ENCODE peak calls at places on chromosomes 7 and 10, in five cellular contexts. S is pancreas, T is IMR-90, G is adrenal gland, Q is tibial artery. P is an unnamed sample. For H3K4me1, the result is how much of the 10 kb centered on the place peaks cover.

GRCh38 chr7:129240119-129240815 is 15.4 kb downstream of the AHCYL2 start:
- DNase-seq in T (no peak), S (no peak), G (no peak), Q (no peak), P (no peak)

GRCh38 chr7:108604685-108605077 is 35.0 kb downstream of the DNAJB9 start:
- DNase-seq in Q (no peak), T (no peak), G (no peak), S (no peak), P (no peak)

GRCh38 chr7:116443101-116443523 is 56.4 kb upstream of the CAV2 start:
- DNase-seq in Q (no peak), G (no peak), S (no peak), T (peak), P (no peak)

GRCh38 chr10:77296534-77297369 is 340.9 kb downstream of the KCNMA1 start:
- DNase-seq in Q (no peak), T (no peak), G (no peak), S (no peak), P (no peak)

GRCh38 chr7:148747274-148747673 is 48.6 kb downstream of the CUL1 start:
- DNase-seq in T (no peak), Q (no peak), S (no peak), G (no peak), P (no peak)

GRCh38 chr10:24920907-24921881 is 31.2 kb downstream of the PRTFDC1 start:
- DNase-seq in T (peak), Q (peak), G (peak), S (no peak), P (peak)

GRCh38 chr10:23439920-23440875 is 1.3 kb downstream of the OTUD1 start:
- DNase-seq in T (peak), G (peak), S (peak), Q (peak), P (peak)

GRCh38 chr7:53062796-53063195 is 27.4 kb downstream of the POM121L12 start:
- DNase-seq in T (no peak), G (no peak), S (no peak), Q (no peak), P (no peak)

GRCh38 chr7:50436133-50436802 is 13.9 kb downstream of the FIGNL1 start:
- DNase-seq in S (no peak), T (peak), G (peak), Q (no peak), P (no peak)

GRCh38 chr7:6256709-6257535 is 15.5 kb downstream of the CYTH3 start:
- DNase-seq in G (no peak), T (peak), S (no peak), Q (peak), P (peak)

GRCh38 chr10:4670737-4671136 is 155.3 kb upstream of the AKR1E2 start:
- DNase-seq in T (peak), S (no peak), G (no peak), Q (no peak), P (no peak)

GRCh38 chr7:77731716-77732115 is 35.5 kb downstream of the RSBN1L start:
- DNase-seq in G (no peak), T (no peak), S (no peak), Q (no peak), P (no peak)

GRCh38 chr10:118725784-118726507 is 28.8 kb downstream of the CACUL1 start:
- DNase-seq in T (peak), G (no peak), S (no peak), Q (no peak), P (no peak)

GRCh38 chr10:31081937-31082635 is 50.4 kb upstream of the ZNF438 start:
- DNase-seq in Q (no peak), T (no peak), G (no peak), S (no peak), P (no peak)

GRCh38 chr7:74023037-74023436 is 4.9 kb upstream of the ELN start:
- DNase-seq in Q (peak), G (peak), S (no peak), T (peak), P (no peak)

GRCh38 chr10:98062424-98062823 is 32.0 kb upstream of the CRTAC1 start:
- DNase-seq in G (no peak), T (no peak), Q (no peak), S (no peak), P (no peak)

GRCh38 chr7:69780377-69780776 is 182.1 kb downstream of the AUTS2 start:
- DNase-seq in T (no peak), Q (no peak), S (no peak), G (no peak), P (no peak)

GRCh38 chr10:103824281-103824680 is 31.1 kb downstream of the SH3PXD2A start:
- DNase-seq in Q (no peak), T (no peak), G (no peak), S (no peak), P (no peak)

GRCh38 chr10:99329891-99330674 is 927 bp downstream of the CNNM1 start:
- DNase-seq in Q (no peak), T (peak), G (no peak), S (peak), P (no peak)

GRCh38 chr7:388461-388960 is 98.5 kb downstream of the FOXL3 start:
- DNase-seq in T (no peak), Q (peak), G (peak), S (no peak), P (peak)

GRCh38 chr10:30534465-30535144 is 94.9 kb downstream of the LYZL2 start:
- DNase-seq in S (peak), Q (peak), T (peak), G (peak), P (peak)

GRCh38 chr10:73874267-73875138 is at the start of gene CAMK2G:
- DNase-seq in G (peak), T (peak), Q (peak), S (peak), P (peak)

GRCh38 chr7:29331163-29331562 is 136.6 kb downstream of the CHN2 start:
- DNase-seq in Q (no peak), G (no peak), S (no peak), T (no peak), P (no peak)

GRCh38 chr7:121329460-121330052 is 756 bp downstream of the WNT16 start:
- DNase-seq in Q (no peak), S (no peak), G (no peak), T (no peak), P (peak)

GRCh38 chr10:118472961-118473675 is 122.3 kb downstream of the PRLHR start:
- DNase-seq in S (no peak), Q (no peak), T (no peak), G (no peak), P (no peak)

GRCh38 chr10:5488272-5489161 is 10.9 kb downstream of the CALML5 start:
- DNase-seq in S (peak), T (no peak), Q (no peak), G (no peak), P (peak)

GRCh38 chr7:16967174-16967868 is 85.5 kb upstream of the AGR3 start:
- DNase-seq in T (peak), G (no peak), S (no peak), Q (no peak), P (no peak)

GRCh38 chr7:51025668-51026067 is 243.0 kb upstream of the GRB10 start:
- DNase-seq in Q (no peak), G (no peak), S (no peak), T (no peak), P (no peak)

GRCh38 chr7:91240546-91240945 is 23.7 kb upstream of the FZD1 start:
- DNase-seq in Q (no peak), T (peak), S (peak), G (peak), P (no peak)

GRCh38 chr10:92747600-92747999 is 57.8 kb downstream of the HHEX start:
- DNase-seq in Q (no peak), G (no peak), T (no peak), S (no peak), P (peak)

GRCh38 chr7:75914169-75914654 is 743 bp upstream of the POR start:
- DNase-seq in S (peak), T (no peak), G (peak), Q (no peak), P (peak)

GRCh38 chr7:75914655-75915415 is at the start of gene POR:
- DNase-seq in G (peak), S (peak), T (peak), Q (peak), P (peak)

GRCh38 chr7:75915416-75916156 is 631 bp downstream of the POR start:
- DNase-seq in G (peak), T (peak), S (peak), Q (peak), P (peak)

GRCh38 chr7:75916685-75917634 is 2.0 kb downstream of the POR start:
- DNase-seq in G (no peak), S (no peak), T (no peak), Q (no peak), P (no peak)

GRCh38 chr7:75916259-75916658 is 1.3 kb downstream of the POR start:
- DNase-seq in T (no peak), S (no peak), Q (no peak), G (no peak), P (no peak)
- H3K4me3 ChIP-seq in T (peak), S (peak), Q (peak), G (peak), P (peak)

GRCh38 chr7:47538846-47539311 is 43.0 kb downstream of the TNS3 start:
- DNase-seq in G (no peak), S (no peak), T (no peak), Q (no peak), P (no peak)
- H3K4me1 ChIP-seq in G (half or more), S (under half), T (under half), Q (under half), P (under half)

GRCh38 chr10:90859321-90859751 is 1.5 kb upstream of the HTR7 start:
- DNase-seq in Q (no peak), S (no peak), G (no peak), T (peak), P (no peak)

GRCh38 chr10:90856964-90857634 is 740 bp downstream of the HTR7 start:
- DNase-seq in S (no peak), Q (no peak), G (no peak), T (no peak), P (no peak)

GRCh38 chr10:90860790-90861189 is 3.0 kb upstream of the HTR7 start:
- DNase-seq in T (no peak), Q (no peak), S (no peak), G (no peak), P (no peak)

GRCh38 chr10:90857635-90858488 is at the start of gene HTR7:
- DNase-seq in G (peak), S (peak), Q (peak), T (peak), P (peak)

DNA sequence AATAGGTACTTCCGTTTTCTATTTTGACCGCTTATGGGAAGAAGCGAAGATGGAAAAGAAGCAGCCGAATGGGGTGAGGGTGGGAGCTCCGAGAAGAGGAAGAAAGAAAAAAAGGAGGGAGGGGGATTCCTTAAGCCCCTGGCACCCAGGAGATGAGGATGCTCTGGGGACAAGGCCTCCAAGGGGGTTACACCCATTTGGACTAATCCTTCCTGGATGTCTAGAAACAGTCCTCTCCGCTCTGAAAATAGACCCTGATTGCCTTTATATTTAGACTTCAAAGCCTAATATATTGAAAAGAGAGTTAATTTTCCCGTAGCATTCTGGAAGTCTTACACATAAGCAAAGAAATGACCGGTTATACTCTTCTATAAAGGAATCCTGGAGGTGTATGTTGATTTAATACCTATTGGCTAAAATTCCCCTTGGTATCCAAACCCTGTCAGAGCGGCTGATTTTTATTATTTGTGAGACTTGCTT is 690 bp upstream of the HTR7 start:
- DNase-seq in Q (no peak), G (no peak), T (no peak), S (no peak), P (no peak)
- H3K27ac ChIP-seq in Q (peak), G (no peak), T (peak), S (no peak), P (peak)

GRCh38 chr10:101121661-101122045 is 9.4 kb upstream of the TLX1 start:
- DNase-seq in S (no peak), Q (no peak), T (no peak), G (no peak), P (no peak)

GRCh38 chr10:101124933-101125332 is 6.2 kb upstream of the TLX1 start:
- DNase-seq in G (no peak), Q (no peak), T (no peak), S (no peak), P (no peak)

GRCh38 chr10:101122270-101123084 is 8.6 kb upstream of the TLX1 start:
- DNase-seq in S (no peak), T (no peak), Q (no peak), G (no peak), P (no peak)

GRCh38 chr10:101123085-101123814 is 7.8 kb upstream of the TLX1 start:
- DNase-seq in G (no peak), T (no peak), Q (no peak), S (no peak), P (peak)

DNA sequence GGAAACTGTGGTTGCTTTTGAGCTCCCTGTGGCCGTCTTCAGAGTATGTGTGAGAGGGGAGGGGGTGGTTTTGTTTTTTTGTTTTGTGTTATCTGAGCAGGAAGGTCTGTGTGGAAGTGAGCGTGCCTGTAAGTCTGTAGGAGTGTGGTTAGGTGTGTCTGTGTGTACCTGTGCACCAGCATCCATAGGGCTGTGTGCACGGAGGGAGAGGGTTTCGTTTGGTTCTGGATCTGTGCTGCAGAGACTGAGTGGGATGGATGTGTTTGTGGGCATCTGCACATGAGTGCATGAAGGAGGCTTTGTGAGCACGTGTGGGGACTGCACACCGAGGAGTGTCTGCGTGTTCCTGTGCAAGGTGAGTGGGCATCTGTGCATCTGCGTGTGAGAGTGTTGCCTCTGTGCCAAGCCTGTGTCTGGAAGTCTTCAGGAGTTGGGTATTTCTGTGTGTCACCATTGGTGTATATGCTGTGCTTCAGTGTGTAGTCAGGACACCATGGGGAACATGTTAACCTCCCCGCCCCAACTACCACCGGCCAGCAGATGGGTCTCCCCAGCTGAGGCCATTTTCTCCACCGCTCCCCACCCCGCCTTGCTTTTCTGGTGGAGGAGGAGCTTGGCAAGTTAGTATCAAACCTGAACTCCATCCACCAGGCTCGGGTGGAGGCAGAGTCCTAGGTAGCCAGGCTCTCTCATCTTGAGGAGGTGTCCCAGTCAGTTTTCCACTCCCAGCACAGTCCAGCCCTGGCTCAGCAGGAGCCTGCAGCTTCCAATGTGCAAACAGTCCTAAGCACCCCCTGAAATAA is 7.1 kb upstream of the TLX1 start:
- DNase-seq in T (no peak), S (no peak), Q (no peak), G (no peak), P (no peak)
- H3K4me3 ChIP-seq in T (no peak), S (peak), Q (peak), G (no peak), P (peak)

DNA sequence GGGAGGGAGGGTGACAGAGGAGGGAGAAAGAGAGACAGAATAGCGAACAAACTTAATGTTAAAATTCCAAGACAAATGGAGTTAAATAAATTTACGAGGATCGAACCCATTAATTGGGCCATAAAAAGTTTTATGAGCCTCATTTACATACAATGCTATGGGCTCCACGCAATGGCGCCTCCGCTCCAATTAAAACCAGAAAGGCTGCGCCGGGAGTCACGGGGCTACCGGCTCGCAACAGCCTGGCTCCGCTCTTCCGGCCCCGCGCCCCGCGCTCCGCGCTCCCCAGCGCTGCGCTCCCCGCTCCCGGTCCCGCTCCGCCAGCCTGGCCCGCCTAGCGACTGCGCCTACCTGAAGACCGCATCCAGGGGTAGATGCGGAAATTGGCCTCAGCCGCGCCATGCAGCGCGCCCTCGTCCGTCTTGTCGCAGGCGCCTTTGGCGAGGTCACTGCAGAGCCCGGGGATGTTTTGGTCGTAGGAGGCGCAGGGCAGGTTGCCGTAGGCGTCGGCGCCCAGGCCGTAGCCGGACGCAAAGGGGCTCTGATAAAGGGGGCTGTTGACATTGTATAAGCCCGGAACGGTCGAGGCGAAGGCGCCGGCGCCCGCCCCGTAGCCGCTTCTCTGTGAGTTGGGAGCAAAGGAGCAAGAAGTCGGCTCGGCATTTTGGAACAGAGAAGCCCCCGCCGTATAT is 513 bp downstream of the HOXA7 start:
- DNase-seq in G (peak), S (peak), Q (no peak), T (no peak), P (peak)
- H3K4me1 ChIP-seq in G (under half), S (under half), Q (under half), T (under half), P (under half)

GRCh38 chr10:78459639-78460037 is 426.0 kb downstream of the RPS24 start:
- DNase-seq in S (no peak), Q (peak), T (no peak), G (no peak), P (no peak)
- H3K27ac ChIP-seq in S (no peak), Q (no peak), T (no peak), G (peak), P (no peak)